ENCODE peak calls at places on chromosomes 2 and 18, in seven cellular contexts. R is A549, N is transverse colon, Z is K562, C is stomach, F is ovary, O is tibial nerve. L is an unnamed sample.

GRCh38 chr2:46801731-46802664 is 113.6 kb downstream of the MCFD2 start:
- DNase-seq in R (no peak), N (no peak), Z (no peak), C (no peak), F (no peak), O (no peak), L (peak; percentile 72)

GRCh38 chr18:38709122-38709521 is 1143.5 kb upstream of the CELF4 start:
- DNase-seq in R (no peak), N (no peak), Z (no peak), C (no peak), F (no peak), O (no peak), L (no peak)

GRCh38 chr2:37472959-37473358 is 128.5 kb downstream of the QPCT start:
- DNase-seq in R (peak; percentile 37), N (no peak), Z (no peak), C (no peak), F (no peak), O (no peak), L (no peak)

GRCh38 chr2:108403494-108403893 is 25.7 kb downstream of the SULT1C4 start:
- DNase-seq in R (peak; percentile 48), N (peak; percentile 13), Z (no peak), C (no peak), F (no peak), O (peak; percentile 13), L (no peak)

GRCh38 chr2:158723921-158724802 is 71.0 kb upstream of the DAPL1 start:
- DNase-seq in R (peak; percentile 84), N (no peak), Z (peak; percentile 35), C (peak; percentile 45), F (no peak), O (no peak), L (no peak)

GRCh38 chr2:118246726-118247125 is 158.5 kb downstream of the INSIG2 start:
- DNase-seq in R (no peak), N (no peak), Z (no peak), C (no peak), F (no peak), O (no peak), L (no peak)

GRCh38 chr2:762646-763045 is 85.4 kb upstream of the TMEM18 start:
- DNase-seq in R (no peak), N (no peak), Z (no peak), C (no peak), F (no peak), O (no peak), L (no peak)

GRCh38 chr2:170878061-170878460 is 51.0 kb upstream of the GORASP2 start:
- DNase-seq in R (no peak), N (no peak), Z (no peak), C (no peak), F (no peak), O (no peak), L (no peak)

GRCh38 chr18:35477497-35477896 is 20.3 kb downstream of the INO80C start:
- DNase-seq in R (no peak), N (no peak), Z (no peak), C (no peak), F (no peak), O (no peak), L (no peak)

GRCh38 chr18:22169889-22170420 is 566 bp downstream of the GATA6 start:
- DNase-seq in R (no peak), N (no peak), Z (no peak), C (no peak), F (peak; percentile 73), O (no peak), L (peak; percentile 89)

GRCh38 chr2:48474599-48475298 is 55.2 kb upstream of the STON1 start:
- DNase-seq in R (no peak), N (no peak), Z (no peak), C (no peak), F (no peak), O (no peak), L (no peak)

GRCh38 chr2:20148841-20149702 is 75.9 kb downstream of the SDC1 start:
- DNase-seq in R (no peak), N (no peak), Z (no peak), C (no peak), F (no peak), O (no peak), L (no peak)

GRCh38 chr2:206452750-206453149 is 9.4 kb downstream of the ADAM23 start:
- DNase-seq in R (peak; percentile 19), N (no peak), Z (no peak), C (no peak), F (no peak), O (no peak), L (no peak)

GRCh38 chr18:45106331-45106774 is 425.7 kb downstream of the SETBP1 start:
- DNase-seq in R (no peak), N (peak; percentile 37), Z (no peak), C (no peak), F (no peak), O (no peak), L (no peak)

GRCh38 chr18:2894841-2895370 is 48.1 kb downstream of the EMILIN2 start:
- DNase-seq in R (no peak), N (no peak), Z (peak; percentile 36), C (no peak), F (no peak), O (no peak), L (no peak)

GRCh38 chr2:29166237-29166630 is 51.0 kb downstream of the CLIP4 start:
- DNase-seq in R (no peak), N (no peak), Z (no peak), C (no peak), F (no peak), O (no peak), L (no peak)

GRCh38 chr2:120352701-120353590 is 7.0 kb downstream of the INHBB start:
- DNase-seq in R (no peak), N (no peak), Z (no peak), C (no peak), F (no peak), O (no peak), L (no peak)

GRCh38 chr2:30903326-30903725 is 96.1 kb upstream of the CAPN13 start:
- DNase-seq in R (no peak), N (no peak), Z (no peak), C (no peak), F (no peak), O (no peak), L (no peak)

GRCh38 chr2:149438260-149438960 is 108.0 kb downstream of the LYPD6 start:
- DNase-seq in R (no peak), N (no peak), Z (no peak), C (no peak), F (no peak), O (no peak), L (no peak)

GRCh38 chr2:120472891-120473309 is 127.0 kb downstream of the INHBB start:
- DNase-seq in R (no peak), N (no peak), Z (no peak), C (no peak), F (peak; percentile 19), O (no peak), L (no peak)

GRCh38 chr2:14673351-14673875 is 40.9 kb downstream of the LRATD1 start:
- DNase-seq in R (no peak), N (no peak), Z (no peak), C (no peak), F (no peak), O (no peak), L (peak; percentile 57)

GRCh38 chr2:200275281-200276103 is 31.0 kb upstream of the SPATS2L start:
- DNase-seq in R (no peak), N (no peak), Z (no peak), C (no peak), F (no peak), O (no peak), L (peak; percentile 10)

GRCh38 chr2:8244634-8245033 is 437.2 kb upstream of the ID2 start:
- DNase-seq in R (no peak), N (no peak), Z (peak; percentile 2), C (no peak), F (no peak), O (no peak), L (no peak)

GRCh38 chr2:201064797-201065329 is 6.6 kb downstream of the HYCC2 start:
- DNase-seq in R (no peak), N (no peak), Z (no peak), C (no peak), F (no peak), O (no peak), L (no peak)

GRCh38 chr2:171509945-171510731 is 12.1 kb upstream of the CYBRD1 start:
- DNase-seq in R (no peak), N (no peak), Z (no peak), C (no peak), F (no peak), O (no peak), L (no peak)

GRCh38 chr18:80096032-80096565 is 13.0 kb upstream of the ADNP2 start:
- DNase-seq in R (no peak), N (no peak), Z (no peak), C (no peak), F (no peak), O (no peak), L (peak; percentile 60)

GRCh38 chr2:74959106-74959751 is 786 bp downstream of the POLE4 start:
- DNase-seq in R (no peak), N (no peak), Z (no peak), C (no peak), F (peak; percentile 32), O (no peak), L (no peak)

GRCh38 chr2:231592636-231593145 is at the start of gene TEX44:
- DNase-seq in R (no peak), N (no peak), Z (no peak), C (no peak), F (no peak), O (no peak), L (no peak)

GRCh38 chr2:231593666-231594065 is 1.0 kb downstream of the TEX44 start:
- DNase-seq in R (no peak), N (no peak), Z (no peak), C (no peak), F (no peak), O (no peak), L (no peak)

GRCh38 chr2:231589656-231590055 is 3.0 kb upstream of the TEX44 start:
- DNase-seq in R (no peak), N (no peak), Z (no peak), C (no peak), F (no peak), O (no peak), L (no peak)

GRCh38 chr2:231590614-231591013 is 2.0 kb upstream of the TEX44 start:
- DNase-seq in R (no peak), N (no peak), Z (no peak), C (peak; percentile 64), F (no peak), O (no peak), L (no peak)
- H3K4me3 ChIP-seq in R (no peak overlapping the region), N (no peak overlapping the region), Z (no peak overlapping the region), C (no peak overlapping the region), F (no peak overlapping the region), O (no peak overlapping the region), L (no peak overlapping the region)

GRCh38 chr2:122150546-122150945 is 395.1 kb downstream of the TSN start:
- DNase-seq in R (no peak), N (no peak), Z (no peak), C (no peak), F (no peak), O (no peak), L (no peak)
- TF ChIP-seq EP300 in R (no peak), N (no peak), Z (no peak), C (no peak), F (no peak), O (no peak), L (no peak)

GRCh38 chr2:218261424-218262273 is 834 bp downstream of the GPBAR1 start:
- DNase-seq in R (no peak), N (no peak), Z (no peak), C (no peak), F (peak; percentile 38), O (peak; percentile 8), L (no peak)
- H3K27ac ChIP-seq in R (no peak overlapping the region), N (peak overlapping the region; percentile 85), Z (no peak overlapping the region), C (peak overlapping the region; percentile 86), F (peak overlapping the region; percentile 71), O (no peak overlapping the region), L (peak overlapping the region; percentile 70)

GRCh38 chr18:4453712-4454547 is 1.2 kb downstream of the DLGAP1 start:
- DNase-seq in R (no peak), N (no peak), Z (no peak), C (no peak), F (peak; percentile 33), O (no peak), L (no peak)
- H3K4me3 ChIP-seq in R (no peak overlapping the region), N (peak overlapping the region; percentile 35), Z (no peak overlapping the region), C (peak overlapping the region; percentile 36), F (peak overlapping the region; percentile 32), O (peak overlapping the region; percentile 16), L (peak overlapping the region; percentile 42)

L was measured in esophagus muscularis mucosa.